ENCODE peak calls at places on chromosomes 16 and 17, in four cellular contexts. One of them, this sample, is unnamed.
A peak's percentile ranks its signal among the peaks of the same experiment; 100 is the strongest.

GRCh38 chr17:2323629-2324314 is 12.5 kb downstream of the TSR1 start:
- DNase-seq in left lung: no peak
- DNase-seq in CD8-positive, alpha-beta T cell: no peak
- DNase-seq in endothelial cell of umbilical vein: peak; percentile 90
- DNase-seq in this sample: no peak

GRCh38 chr16:12349950-12350842 is 373.7 kb downstream of the SNX29 start:
- DNase-seq in left lung: no peak
- DNase-seq in CD8-positive, alpha-beta T cell: no peak
- DNase-seq in endothelial cell of umbilical vein: no peak
- DNase-seq in this sample: no peak

GRCh38 chr16:8686031-8686621 is 11.7 kb downstream of the ABAT start:
- DNase-seq in left lung: no peak
- DNase-seq in CD8-positive, alpha-beta T cell: no peak
- DNase-seq in endothelial cell of umbilical vein: no peak
- DNase-seq in this sample: peak; percentile 36

GRCh38 chr17:142102-142661 is 4.8 kb downstream of the SCGB1C2 start:
- DNase-seq in left lung: peak; percentile 34
- DNase-seq in CD8-positive, alpha-beta T cell: peak; percentile 9
- DNase-seq in endothelial cell of umbilical vein: peak; percentile 50
- DNase-seq in this sample: no peak

GRCh38 chr17:81165246-81166032 is at the start of gene PVALEF:
- DNase-seq in left lung: peak; percentile 82
- DNase-seq in CD8-positive, alpha-beta T cell: no peak
- DNase-seq in endothelial cell of umbilical vein: no peak
- DNase-seq in this sample: no peak

GRCh38 chr16:49581630-49582298 is 208.2 kb downstream of the C16orf78 start:
- DNase-seq in left lung: no peak
- DNase-seq in CD8-positive, alpha-beta T cell: no peak
- DNase-seq in endothelial cell of umbilical vein: no peak
- DNase-seq in this sample: no peak

GRCh38 chr17:36864230-36864629 is 73.0 kb upstream of the LHX1 start:
- DNase-seq in left lung: no peak
- DNase-seq in CD8-positive, alpha-beta T cell: no peak
- DNase-seq in endothelial cell of umbilical vein: no peak
- DNase-seq in this sample: no peak

GRCh38 chr16:74724820-74725549 is 24.3 kb upstream of the MLKL start:
- DNase-seq in left lung: no peak
- DNase-seq in CD8-positive, alpha-beta T cell: no peak
- DNase-seq in endothelial cell of umbilical vein: no peak
- DNase-seq in this sample: no peak

GRCh38 chr16:359871-360697 is 7.6 kb upstream of the AXIN1 start:
- DNase-seq in left lung: peak; percentile 73
- DNase-seq in CD8-positive, alpha-beta T cell: no peak
- DNase-seq in endothelial cell of umbilical vein: no peak
- DNase-seq in this sample: no peak

GRCh38 chr16:1613728-1614225 is 1.6 kb downstream of the CRAMP1 start:
- DNase-seq in left lung: no peak
- DNase-seq in CD8-positive, alpha-beta T cell: peak; percentile 10
- DNase-seq in endothelial cell of umbilical vein: no peak
- DNase-seq in this sample: no peak

GRCh38 chr16:4217246-4218131 is 24.4 kb downstream of the SRL start:
- DNase-seq in left lung: no peak
- DNase-seq in CD8-positive, alpha-beta T cell: no peak
- DNase-seq in endothelial cell of umbilical vein: no peak
- DNase-seq in this sample: peak; percentile 80

GRCh38 chr16:50607051-50607431 is 58.8 kb downstream of the NKD1 start:
- DNase-seq in left lung: no peak
- DNase-seq in CD8-positive, alpha-beta T cell: no peak
- DNase-seq in endothelial cell of umbilical vein: no peak
- DNase-seq in this sample: no peak

GRCh38 chr16:27972500-27972899 is 91.0 kb downstream of the GSG1L start:
- DNase-seq in left lung: no peak
- DNase-seq in CD8-positive, alpha-beta T cell: peak; percentile 41
- DNase-seq in endothelial cell of umbilical vein: peak; percentile 49
- DNase-seq in this sample: no peak

GRCh38 chr16:3965306-3965705 is 84.8 kb upstream of the CREBBP start:
- DNase-seq in left lung: no peak
- DNase-seq in CD8-positive, alpha-beta T cell: no peak
- DNase-seq in endothelial cell of umbilical vein: no peak
- DNase-seq in this sample: no peak

GRCh38 chr17:80800775-80801391 is 190.8 kb upstream of the CHMP6 start:
- DNase-seq in left lung: no peak
- DNase-seq in CD8-positive, alpha-beta T cell: no peak
- DNase-seq in endothelial cell of umbilical vein: no peak
- DNase-seq in this sample: no peak

GRCh38 chr16:1771072-1771863 is at the start of gene NME3:
- DNase-seq in left lung: peak; percentile 97
- DNase-seq in CD8-positive, alpha-beta T cell: peak; percentile 81
- DNase-seq in endothelial cell of umbilical vein: peak; percentile 60
- DNase-seq in this sample: peak; percentile 86

GRCh38 chr17:68556551-68556950 is 44.3 kb downstream of the PRKAR1A start:
- DNase-seq in left lung: no peak
- DNase-seq in CD8-positive, alpha-beta T cell: no peak
- DNase-seq in endothelial cell of umbilical vein: no peak
- DNase-seq in this sample: no peak

GRCh38 chr17:40625311-40625710 is 22.3 kb downstream of the SMARCE1 start:
- DNase-seq in left lung: no peak
- DNase-seq in CD8-positive, alpha-beta T cell: no peak
- DNase-seq in endothelial cell of umbilical vein: no peak
- DNase-seq in this sample: no peak

GRCh38 chr16:22668318-22668717 is 145.6 kb upstream of the HS3ST2 start:
- DNase-seq in left lung: no peak
- DNase-seq in CD8-positive, alpha-beta T cell: no peak
- DNase-seq in endothelial cell of umbilical vein: no peak
- DNase-seq in this sample: no peak

GRCh38 chr16:48597563-48598392 is 12.2 kb downstream of the N4BP1 start:
- DNase-seq in left lung: no peak
- DNase-seq in CD8-positive, alpha-beta T cell: no peak
- DNase-seq in endothelial cell of umbilical vein: peak; percentile 46
- DNase-seq in this sample: no peak

GRCh38 chr16:15833551-15833950 is 23.3 kb downstream of the MYH11 start:
- DNase-seq in left lung: no peak
- DNase-seq in CD8-positive, alpha-beta T cell: no peak
- DNase-seq in endothelial cell of umbilical vein: no peak
- DNase-seq in this sample: no peak

GRCh38 chr16:86243123-86243473 is 267.2 kb upstream of the FOXF1 start:
- DNase-seq in left lung: no peak
- DNase-seq in CD8-positive, alpha-beta T cell: no peak
- DNase-seq in endothelial cell of umbilical vein: no peak
- DNase-seq in this sample: no peak

GRCh38 chr16:22262460-22262859 is 34.7 kb upstream of the POLR3E start:
- DNase-seq in left lung: no peak
- DNase-seq in CD8-positive, alpha-beta T cell: no peak
- DNase-seq in endothelial cell of umbilical vein: peak; percentile 30
- DNase-seq in this sample: no peak

GRCh38 chr17:45227631-45228120 is 6.0 kb downstream of the FMNL1 start:
- DNase-seq in left lung: peak; percentile 71
- DNase-seq in CD8-positive, alpha-beta T cell: no peak
- DNase-seq in endothelial cell of umbilical vein: no peak
- DNase-seq in this sample: no peak

GRCh38 chr17:30401097-30401496 is 22.4 kb downstream of the CPD start:
- DNase-seq in left lung: no peak
- DNase-seq in CD8-positive, alpha-beta T cell: no peak
- DNase-seq in endothelial cell of umbilical vein: no peak
- DNase-seq in this sample: no peak

GRCh38 chr16:14539631-14540030 is 90.4 kb downstream of the PARN start:
- DNase-seq in left lung: no peak
- DNase-seq in CD8-positive, alpha-beta T cell: no peak
- DNase-seq in endothelial cell of umbilical vein: no peak
- DNase-seq in this sample: no peak

GRCh38 chr16:71645450-71645849 is 19.5 kb downstream of the MARVELD3 start:
- DNase-seq in left lung: no peak
- DNase-seq in CD8-positive, alpha-beta T cell: no peak
- DNase-seq in endothelial cell of umbilical vein: no peak
- DNase-seq in this sample: no peak

GRCh38 chr17:74071280-74071679 is 132.2 kb upstream of the RPL38 start:
- DNase-seq in left lung: no peak
- DNase-seq in CD8-positive, alpha-beta T cell: no peak
- DNase-seq in endothelial cell of umbilical vein: no peak
- DNase-seq in this sample: no peak

GRCh38 chr16:8929086-8929748 is 34.5 kb downstream of the USP7 start:
- DNase-seq in left lung: no peak
- DNase-seq in CD8-positive, alpha-beta T cell: no peak
- DNase-seq in endothelial cell of umbilical vein: no peak
- DNase-seq in this sample: no peak

GRCh38 chr17:48310748-48311213 is 119.2 kb downstream of the SKAP1 start:
- DNase-seq in left lung: no peak
- DNase-seq in CD8-positive, alpha-beta T cell: no peak
- DNase-seq in endothelial cell of umbilical vein: no peak
- DNase-seq in this sample: no peak

GRCh38 chr17:71438631-71439146 is 682.1 kb upstream of the SOX9 start:
- DNase-seq in left lung: no peak
- DNase-seq in CD8-positive, alpha-beta T cell: no peak
- DNase-seq in endothelial cell of umbilical vein: peak; percentile 1
- DNase-seq in this sample: no peak

GRCh38 chr17:4182043-4182442 is 39.0 kb downstream of the CYB5D2 start:
- DNase-seq in left lung: no peak
- DNase-seq in CD8-positive, alpha-beta T cell: no peak
- DNase-seq in endothelial cell of umbilical vein: no peak
- DNase-seq in this sample: no peak

GRCh38 chr17:76071497-76072148 is 694 bp downstream of the SRP68 start:
- DNase-seq in left lung: no peak
- DNase-seq in CD8-positive, alpha-beta T cell: no peak
- DNase-seq in endothelial cell of umbilical vein: no peak
- DNase-seq in this sample: no peak

GRCh38 chr17:7873051-7873450 is 15.2 kb downstream of the CYB5D1 start:
- DNase-seq in left lung: no peak
- DNase-seq in CD8-positive, alpha-beta T cell: no peak
- DNase-seq in endothelial cell of umbilical vein: no peak
- DNase-seq in this sample: no peak

GRCh38 chr17:79026345-79027273 is 2.6 kb downstream of the C1QTNF1 start:
- DNase-seq in left lung: no peak
- DNase-seq in CD8-positive, alpha-beta T cell: no peak
- DNase-seq in endothelial cell of umbilical vein: no peak
- DNase-seq in this sample: peak; percentile 63

GRCh38 chr17:65131946-65132345 is 5.2 kb upstream of the RGS9 start:
- DNase-seq in left lung: no peak
- DNase-seq in CD8-positive, alpha-beta T cell: no peak
- DNase-seq in endothelial cell of umbilical vein: no peak
- DNase-seq in this sample: no peak

GRCh38 chr17:40074871-40075215 is 12.1 kb downstream of the THRA start:
- DNase-seq in left lung: no peak
- DNase-seq in CD8-positive, alpha-beta T cell: no peak
- DNase-seq in endothelial cell of umbilical vein: no peak
- DNase-seq in this sample: no peak

GRCh38 chr16:61182416-61182815 is 853.8 kb downstream of the CDH8 start:
- DNase-seq in left lung: no peak
- DNase-seq in CD8-positive, alpha-beta T cell: no peak
- DNase-seq in endothelial cell of umbilical vein: no peak
- DNase-seq in this sample: no peak

GRCh38 chr16:11325404-11326083 is 19.7 kb upstream of the RMI2 start:
- DNase-seq in left lung: no peak
- DNase-seq in CD8-positive, alpha-beta T cell: no peak
- DNase-seq in endothelial cell of umbilical vein: no peak
- DNase-seq in this sample: no peak

DNA sequence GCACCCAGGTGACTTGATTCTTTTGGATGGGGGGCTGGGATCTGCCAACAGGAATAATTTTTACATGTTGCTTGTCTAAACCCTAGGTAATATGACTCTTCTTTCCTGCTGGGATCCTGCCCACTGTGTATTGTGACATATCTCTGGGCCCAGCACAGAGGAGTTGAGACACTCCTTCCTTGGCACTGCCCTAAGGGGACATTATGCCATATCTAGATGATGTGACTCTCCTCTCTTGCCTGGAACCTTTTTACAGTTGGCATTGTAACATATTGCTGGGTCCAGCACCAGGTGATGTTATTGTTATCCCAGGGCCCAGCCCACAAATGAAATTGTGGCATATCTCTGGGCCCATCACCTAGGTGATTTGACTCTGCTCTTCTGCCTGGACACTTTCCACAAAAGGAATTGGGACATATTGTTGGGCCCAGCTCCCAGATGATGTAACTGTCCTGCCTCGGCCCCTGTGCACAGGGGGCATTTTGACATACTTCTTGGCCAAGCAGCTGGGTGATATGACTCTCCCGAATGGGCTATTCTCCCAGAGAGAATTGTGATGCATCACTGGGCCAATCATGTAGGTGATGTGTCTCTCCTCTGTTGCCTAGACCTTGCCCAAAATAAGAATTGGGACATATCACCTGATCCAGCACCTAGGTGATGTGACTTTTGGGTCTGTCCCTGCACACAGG is 1837.7 kb downstream of the TP53TG3F start:
- DNase-seq in left lung: no peak
- DNase-seq in CD8-positive, alpha-beta T cell: no peak
- DNase-seq in endothelial cell of umbilical vein: no peak
- DNase-seq in this sample: no peak
- H3K9me3 ChIP-seq in left lung: peaks cover 16% of the 10 kb centered on the region
- H3K9me3 ChIP-seq in CD8-positive, alpha-beta T cell: peaks cover 4% of the 10 kb centered on the region
- H3K9me3 ChIP-seq in endothelial cell of umbilical vein: peaks cover 4% of the 10 kb centered on the region
- H3K9me3 ChIP-seq in this sample: peaks cover 6% of the 10 kb centered on the region

GRCh38 chr16:87845213-87845612 is 24.1 kb downstream of the SLC7A5 start:
- DNase-seq in left lung: no peak
- DNase-seq in CD8-positive, alpha-beta T cell: no peak
- DNase-seq in endothelial cell of umbilical vein: no peak
- DNase-seq in this sample: no peak

GRCh38 chr16:87844809-87845208 is 24.5 kb downstream of the SLC7A5 start:
- DNase-seq in left lung: no peak
- DNase-seq in CD8-positive, alpha-beta T cell: no peak
- DNase-seq in endothelial cell of umbilical vein: no peak
- DNase-seq in this sample: no peak

GRCh38 chr16:87843678-87844373 is 25.5 kb downstream of the SLC7A5 start:
- DNase-seq in left lung: no peak
- DNase-seq in CD8-positive, alpha-beta T cell: no peak
- DNase-seq in endothelial cell of umbilical vein: no peak
- DNase-seq in this sample: no peak

GRCh38 chr16:87845807-87846619 is 23.3 kb downstream of the SLC7A5 start:
- DNase-seq in left lung: no peak
- DNase-seq in CD8-positive, alpha-beta T cell: no peak
- DNase-seq in endothelial cell of umbilical vein: no peak
- DNase-seq in this sample: no peak

DNA sequence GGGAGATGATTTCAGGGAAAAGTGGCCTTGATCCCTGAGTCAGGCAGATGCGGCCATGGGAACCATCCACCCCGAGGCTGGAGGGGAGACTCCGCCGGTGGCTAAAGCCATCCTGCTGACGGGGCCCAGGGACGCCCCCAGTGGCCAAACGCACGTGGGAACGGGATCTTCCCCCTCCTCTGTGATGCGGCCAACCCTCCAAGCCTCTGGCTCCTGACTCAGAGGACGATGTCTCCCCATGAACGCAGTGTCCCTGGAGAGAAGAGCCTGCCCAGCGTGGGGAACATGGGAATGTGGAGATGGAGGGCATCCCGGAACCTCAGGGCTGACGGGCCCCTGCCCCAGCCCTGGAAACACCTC is 25.0 kb downstream of the SLC7A5 start:
- DNase-seq in left lung: no peak
- DNase-seq in CD8-positive, alpha-beta T cell: no peak
- DNase-seq in endothelial cell of umbilical vein: no peak
- DNase-seq in this sample: peak; percentile 43
- TF ChIP-seq CTCF in left lung: no peak
- TF ChIP-seq CTCF in CD8-positive, alpha-beta T cell: no peak
- TF ChIP-seq CTCF in endothelial cell of umbilical vein: no peak
- TF ChIP-seq CTCF in this sample: no peak

GRCh38 chr17:43648916-43649315 is 12.8 kb downstream of the MEOX1 start:
- DNase-seq in left lung: no peak
- DNase-seq in CD8-positive, alpha-beta T cell: no peak
- DNase-seq in endothelial cell of umbilical vein: no peak
- DNase-seq in this sample: no peak
- H3K27me3 ChIP-seq in left lung: no peaks in the 10 kb centered on the region
- H3K27me3 ChIP-seq in CD8-positive, alpha-beta T cell: no peaks in the 10 kb centered on the region
- H3K27me3 ChIP-seq in endothelial cell of umbilical vein: no peaks in the 10 kb centered on the region
- H3K27me3 ChIP-seq in this sample: peaks cover 22% of the 10 kb centered on the region

GRCh38 chr16:31785126-31785525 is 88.5 kb upstream of the ZNF267 start:
- DNase-seq in left lung: no peak
- DNase-seq in CD8-positive, alpha-beta T cell: no peak
- DNase-seq in endothelial cell of umbilical vein: no peak
- DNase-seq in this sample: no peak
- H3K9me3 ChIP-seq in left lung: peaks cover 99% of the 10 kb centered on the region
- H3K9me3 ChIP-seq in CD8-positive, alpha-beta T cell: peaks cover 12% of the 10 kb centered on the region
- H3K9me3 ChIP-seq in endothelial cell of umbilical vein: no peaks in the 10 kb centered on the region
- H3K9me3 ChIP-seq in this sample: peaks cover 99% of the 10 kb centered on the region